ENCODE peak calls at places on chromosome 22, in eight cellular contexts. L is activated T-helper 2 cell treated with anti-CD3 and anti-CD28 coated beads, Interferon-gamma antibody, Interleukin-2, Interleukin-4, amounts not matched to agents 10 μg/mL and 5 μg/mL and 100 μg/mL, durations not matched to agents 14 hours and 24 hours and 36 hours; J is AG10803; C is CD8-positive, alpha-beta memory T cell; D is SHP77 treated with DMSO at 0.1 percent for 48 hours; P is naive thymus-derived CD4-positive, alpha-beta T cell; S is cardiac fibroblast; X is EL. Z is an unnamed sample.

GRCh38 chr22:49302530-49302929 is 525.1 kb downstream of the BRD1 start:
- DNase-seq in L (peak; percentile 1), J (no peak), C (no peak), D (no peak), P (no peak), S (no peak), X (no peak), Z (no peak)

GRCh38 chr22:28962042-28962554 is 78.7 kb downstream of the ZNRF3 start:
- DNase-seq in L (no peak), J (no peak), C (no peak), D (no peak), P (no peak), S (no peak), X (no peak), Z (no peak)

GRCh38 chr22:45584121-45584570 is 81.5 kb downstream of the FBLN1 start:
- DNase-seq in L (no peak), J (peak; percentile 93), C (no peak), D (no peak), P (no peak), S (no peak), X (peak; percentile 62), Z (no peak)

GRCh38 chr22:26394787-26395186 is 34.3 kb upstream of the ASPHD2 start:
- DNase-seq in L (no peak), J (no peak), C (no peak), D (peak; percentile 6), P (no peak), S (no peak), X (no peak), Z (no peak)

GRCh38 chr22:23828800-23829680 is 9.8 kb downstream of the DERL3 start:
- DNase-seq in L (no peak), J (no peak), C (no peak), D (no peak), P (no peak), S (no peak), X (no peak), Z (no peak)

GRCh38 chr22:47101321-47101885 is 339.0 kb downstream of the TBC1D22A start:
- DNase-seq in L (no peak), J (no peak), C (no peak), D (no peak), P (no peak), S (no peak), X (no peak), Z (no peak)

GRCh38 chr22:42976534-42976933 is 38.4 kb downstream of the PACSIN2 start:
- DNase-seq in L (no peak), J (no peak), C (no peak), D (no peak), P (no peak), S (no peak), X (no peak), Z (no peak)

GRCh38 chr22:37518509-37519267 is 527 bp downstream of the CARD10 start:
- DNase-seq in L (no peak), J (no peak), C (no peak), D (no peak), P (no peak), S (no peak), X (no peak), Z (peak; percentile 15)

GRCh38 chr22:36765131-36765942 is 10.6 kb downstream of the IFT27 start:
- DNase-seq in L (no peak), J (no peak), C (no peak), D (no peak), P (no peak), S (no peak), X (no peak), Z (no peak)

GRCh38 chr22:46774456-46775363 is 12.3 kb downstream of the TBC1D22A start:
- DNase-seq in L (no peak), J (no peak), C (no peak), D (no peak), P (no peak), S (no peak), X (no peak), Z (no peak)

GRCh38 chr22:45934659-45935341 is 42.2 kb downstream of the WNT7B start:
- DNase-seq in L (no peak), J (peak; percentile 72), C (no peak), D (no peak), P (no peak), S (peak; percentile 60), X (peak; percentile 88), Z (peak; percentile 5)

GRCh38 chr22:17744430-17744829 is 29.8 kb downstream of the BID start:
- DNase-seq in L (no peak), J (no peak), C (no peak), D (no peak), P (no peak), S (no peak), X (no peak), Z (no peak)

GRCh38 chr22:20031732-20032406 is 11.0 kb downstream of the TANGO2 start:
- DNase-seq in L (no peak), J (no peak), C (no peak), D (no peak), P (no peak), S (no peak), X (no peak), Z (no peak)